ENCODE peak calls at places on chromosomes 12 and 14, in nine cellular contexts. X, A, F, S, G, E, Q, R and I are unnamed samples.

GRCh38 chr12:56941299-56942017 is 7.2 kb upstream of the SDR9C7 start:
- DNase-seq in X (peak; percentile 79), A (no peak), F (no peak), S (no peak), G (peak; percentile 66), E (peak; percentile 79), Q (no peak), R (peak; percentile 60), I (peak; percentile 55)

GRCh38 chr12:11174022-11174421 is 3.0 kb downstream of the SMIM10L1 start:
- DNase-seq in X (peak; percentile 4), A (no peak), F (no peak), S (no peak), G (no peak), E (no peak), Q (no peak), R (no peak), I (no peak)

GRCh38 chr12:95859947-95860850 is 1.4 kb downstream of the SNRPF start:
- DNase-seq in X (peak; percentile 4), A (no peak), F (no peak), S (no peak), G (no peak), E (no peak), Q (no peak), R (no peak), I (no peak)

GRCh38 chr14:46048127-46048526 is 603.5 kb downstream of the RPL10L start:
- DNase-seq in X (peak; percentile 56), A (peak; percentile 88), F (peak; percentile 56), S (no peak), G (peak; percentile 47), E (peak; percentile 90), Q (peak; percentile 80), R (peak; percentile 40), I (peak; percentile 32)

GRCh38 chr12:57124259-57124877 is 3.9 kb upstream of the LRP1 start:
- DNase-seq in X (peak; percentile 55), A (peak; percentile 94), F (no peak), S (peak; percentile 74), G (peak; percentile 51), E (peak; percentile 87), Q (peak; percentile 83), R (peak; percentile 88), I (no peak)

GRCh38 chr14:50003213-50004021 is 110.5 kb downstream of the ARF6 start:
- DNase-seq in X (peak; percentile 78), A (peak; percentile 72), F (no peak), S (peak; percentile 76), G (peak; percentile 66), E (peak; percentile 89), Q (peak; percentile 47), R (peak; percentile 91), I (peak; percentile 48)

GRCh38 chr14:76456200-76456599 is 80.3 kb downstream of the ESRRB start:
- DNase-seq in X (peak; percentile 24), A (peak; percentile 89), F (no peak), S (peak; percentile 21), G (no peak), E (peak; percentile 38), Q (peak; percentile 82), R (peak; percentile 63), I (no peak)

GRCh38 chr12:45713108-45713507 is 16.4 kb upstream of the ARID2 start:
- DNase-seq in X (no peak), A (no peak), F (no peak), S (no peak), G (peak; percentile 60), E (no peak), Q (no peak), R (no peak), I (peak; percentile 56)

GRCh38 chr14:104220225-104221070 is 82.1 kb downstream of the KIF26A start:
- DNase-seq in X (no peak), A (no peak), F (no peak), S (no peak), G (no peak), E (no peak), Q (no peak), R (no peak), I (no peak)

GRCh38 chr12:4012977-4013968 is 140.1 kb upstream of the PARP11 start:
- DNase-seq in X (no peak), A (no peak), F (no peak), S (no peak), G (no peak), E (no peak), Q (no peak), R (no peak), I (no peak)

GRCh38 chr12:124625867-124626675 is 58.7 kb upstream of the NCOR2 start:
- DNase-seq in X (peak; percentile 71), A (no peak), F (no peak), S (no peak), G (peak; percentile 70), E (peak; percentile 71), Q (no peak), R (peak; percentile 78), I (peak; percentile 55)

GRCh38 chr12:108720757-108721514 is 10.4 kb downstream of the CORO1C start:
- DNase-seq in X (peak; percentile 76), A (no peak), F (no peak), S (no peak), G (peak; percentile 74), E (peak; percentile 65), Q (no peak), R (no peak), I (peak; percentile 63)

GRCh38 chr12:109995366-109995702 is 834 bp downstream of the GIT2 start:
- DNase-seq in X (no peak), A (no peak), F (no peak), S (no peak), G (no peak), E (no peak), Q (no peak), R (no peak), I (no peak)

GRCh38 chr14:85308531-85309300 is 221.2 kb upstream of the FLRT2 start:
- DNase-seq in X (no peak), A (no peak), F (no peak), S (no peak), G (no peak), E (no peak), Q (peak; percentile 2), R (no peak), I (no peak)

GRCh38 chr12:13435535-13435934 is 239.0 kb downstream of the EMP1 start:
- DNase-seq in X (no peak), A (peak; percentile 19), F (peak; percentile 17), S (no peak), G (no peak), E (no peak), Q (peak; percentile 41), R (peak; percentile 13), I (no peak)

GRCh38 chr12:129215436-129216025 is 362.3 kb downstream of the GLT1D1 start:
- DNase-seq in X (no peak), A (no peak), F (no peak), S (no peak), G (peak; percentile 74), E (no peak), Q (no peak), R (no peak), I (peak; percentile 69)
- H3K27ac ChIP-seq in X (no peak overlapping the region), A (no peak overlapping the region), F (no peak overlapping the region), S (no peak overlapping the region), G (no peak overlapping the region), E (no peak overlapping the region), Q (no peak overlapping the region), R (no peak overlapping the region), I (peak overlapping the region; percentile 67)

GRCh38 chr12:2615665-2616387 is 178.9 kb upstream of the FKBP4 start:
- DNase-seq in X (no peak), A (peak; percentile 50), F (no peak), S (no peak), G (peak; percentile 88), E (no peak), Q (peak; percentile 21), R (peak; percentile 22), I (peak; percentile 85)

GRCh38 chr12:2610358-2610757 is 184.4 kb upstream of the FKBP4 start:
- DNase-seq in X (no peak), A (no peak), F (no peak), S (no peak), G (no peak), E (no peak), Q (no peak), R (no peak), I (no peak)

GRCh38 chr12:2614341-2614740 is 180.4 kb upstream of the FKBP4 start:
- DNase-seq in X (no peak), A (no peak), F (no peak), S (no peak), G (no peak), E (peak; percentile 2), Q (no peak), R (no peak), I (no peak)

GRCh38 chr12:2616763-2617162 is 178.0 kb upstream of the FKBP4 start:
- DNase-seq in X (no peak), A (no peak), F (no peak), S (no peak), G (no peak), E (no peak), Q (no peak), R (no peak), I (no peak)

GRCh38 chr12:2613674-2614073 is 181.1 kb upstream of the FKBP4 start:
- DNase-seq in X (peak; percentile 94), A (no peak), F (no peak), S (no peak), G (peak; percentile 98), E (peak; percentile 72), Q (no peak), R (peak; percentile 65), I (peak; percentile 97)
- H3K4me2 ChIP-seq in X (peak overlapping the region; percentile 9), A (no peak overlapping the region), F (no peak overlapping the region), S (no peak overlapping the region), G (peak overlapping the region; percentile 37), E (no peak overlapping the region), Q (no peak overlapping the region), R (no peak overlapping the region), I (peak overlapping the region; percentile 66)

GRCh38 chr12:26122681-26123481 is 2.0 kb downstream of the BHLHE41 start:
- DNase-seq in X (peak; percentile 80), A (peak; percentile 61), F (no peak), S (peak; percentile 76), G (peak; percentile 88), E (peak; percentile 74), Q (peak; percentile 78), R (peak; percentile 62), I (peak; percentile 82)
- TF ChIP-seq EZH2 in X (no peak), A (peak; percentile 85), F (peak; percentile 90), S (no peak), G (no peak), E (no peak), Q (peak; percentile 76), R (peak; percentile 68), I (no peak)

GRCh38 chr12:64681200-64682052 is 71.1 kb downstream of the RASSF3 start:
- DNase-seq in X (no peak), A (no peak), F (no peak), S (no peak), G (no peak), E (no peak), Q (no peak), R (no peak), I (no peak)

GRCh38 chr12:64679487-64679983 is 69.2 kb downstream of the RASSF3 start:
- DNase-seq in X (peak; percentile 92), A (no peak), F (no peak), S (no peak), G (peak; percentile 82), E (peak; percentile 90), Q (no peak), R (no peak), I (peak; percentile 74)

GRCh38 chr12:64680235-64680634 is 69.9 kb downstream of the RASSF3 start:
- DNase-seq in X (peak; percentile 68), A (no peak), F (no peak), S (no peak), G (no peak), E (peak; percentile 90), Q (no peak), R (no peak), I (no peak)

GRCh38 chr12:64678248-64678647 is 68.0 kb downstream of the RASSF3 start:
- DNase-seq in X (peak; percentile 11), A (no peak), F (no peak), S (peak; percentile 48), G (no peak), E (peak; percentile 30), Q (no peak), R (no peak), I (no peak)

GRCh38 chr12:64678835-64679234 is 68.5 kb downstream of the RASSF3 start:
- DNase-seq in X (no peak), A (no peak), F (no peak), S (no peak), G (no peak), E (no peak), Q (no peak), R (no peak), I (no peak)
- H3K27ac ChIP-seq in X (peak overlapping the region; percentile 92), A (no peak overlapping the region), F (no peak overlapping the region), S (no peak overlapping the region), G (no peak overlapping the region), E (peak overlapping the region; percentile 93), Q (no peak overlapping the region), R (no peak overlapping the region), I (no peak overlapping the region)